ENCODE peak calls at places on chromosomes 1 and 21, in four cellular contexts. Z, D, J and L are unnamed samples.

GRCh38 chr21:38954450-38955059 is 148.8 kb downstream of the ETS2 start:
- DNase-seq in D (no peak), Z (no peak), J (no peak), L (no peak)

GRCh38 chr1:222464841-222465210 is 83.1 kb downstream of the HHIPL2 start:
- DNase-seq in J (peak), Z (peak), D (peak), L (peak)

GRCh38 chr1:3564921-3565831 is 46.1 kb downstream of the MEGF6 start:
- DNase-seq in Z (peak), J (peak), D (no peak), L (no peak)

GRCh38 chr1:1090424-1091343 is 16.6 kb upstream of the RNF223 start:
- DNase-seq in D (no peak), J (no peak), Z (no peak), L (no peak)

GRCh38 chr1:14780271-14780670 is 181.8 kb downstream of the KAZN start:
- DNase-seq in D (no peak), J (no peak), Z (no peak), L (no peak)

GRCh38 chr1:3796215-3797193 is at the start of gene LRRC47:
- DNase-seq in D (peak), J (peak), Z (peak), L (peak)

GRCh38 chr1:228781161-228781771 is 46.0 kb downstream of the RHOU start:
- DNase-seq in D (no peak), Z (no peak), J (no peak), L (peak)

GRCh38 chr1:225450491-225451191 is 22.8 kb upstream of the LBR start:
- DNase-seq in D (no peak), J (no peak), Z (no peak), L (no peak)

GRCh38 chr1:33143698-33144097 is 38.1 kb downstream of the TRIM62 start:
- DNase-seq in J (no peak), Z (no peak), D (no peak), L (no peak)

GRCh38 chr1:9671377-9672140 is 20.0 kb downstream of the PIK3CD start:
- DNase-seq in Z (no peak), J (peak), D (no peak), L (no peak)

GRCh38 chr1:205561501-205562203 is 57.2 kb downstream of the CDK18 start:
- DNase-seq in J (no peak), Z (no peak), D (no peak), L (no peak)